ENCODE peak calls at places on chromosomes 11 and 22, in nine cellular contexts. C, X, U, R, Z, F, K, N and Q are unnamed samples.

GRCh38 chr22:50463188-50463900 is 11.5 kb downstream of the SBF1 start:
- DNase-seq in C (no peak), X (no peak), U (no peak), R (no peak), Z (no peak), F (no peak), K (no peak), N (no peak), Q (no peak)

GRCh38 chr11:60429272-60429671 is at the start of gene MS4A5:
- DNase-seq in C (no peak), X (no peak), U (no peak), R (no peak), Z (no peak), F (no peak), K (no peak), N (no peak), Q (no peak)

GRCh38 chr11:78351979-78352731 is 65.5 kb downstream of the GAB2 start:
- DNase-seq in C (no peak), X (no peak), U (no peak), R (peak; percentile 45), Z (no peak), F (no peak), K (no peak), N (no peak), Q (no peak)

GRCh38 chr11:124075841-124076571 is 34.9 kb upstream of the OR10G7 start:
- DNase-seq in C (no peak), X (peak; percentile 15), U (peak; percentile 77), R (no peak), Z (peak; percentile 65), F (no peak), K (no peak), N (no peak), Q (no peak)

GRCh38 chr11:68044145-68044813 is 5.5 kb downstream of the TCIRG1 start:
- DNase-seq in C (no peak), X (no peak), U (peak; percentile 73), R (no peak), Z (peak; percentile 55), F (no peak), K (no peak), N (no peak), Q (no peak)

GRCh38 chr11:114082767-114083181 is 23.3 kb downstream of the ZBTB16 start:
- DNase-seq in C (no peak), X (no peak), U (peak; percentile 82), R (peak; percentile 82), Z (no peak), F (no peak), K (peak; percentile 99), N (no peak), Q (no peak)

GRCh38 chr11:13149991-13150390 is 127.6 kb upstream of the BMAL1 start:
- DNase-seq in C (no peak), X (no peak), U (no peak), R (no peak), Z (no peak), F (no peak), K (no peak), N (no peak), Q (no peak)

GRCh38 chr11:37504066-37504611 is 906.1 kb upstream of the RAG2 start:
- DNase-seq in C (no peak), X (peak; percentile 2), U (no peak), R (no peak), Z (no peak), F (peak; percentile 2), K (no peak), N (no peak), Q (no peak)

GRCh38 chr11:46290021-46290420 is 12.6 kb downstream of the CREB3L1 start:
- DNase-seq in C (no peak), X (no peak), U (no peak), R (no peak), Z (no peak), F (no peak), K (no peak), N (no peak), Q (no peak)
- TF ChIP-seq POLR2AphosphoS5 in C (no peak), X (no peak), U (no peak), R (no peak), Z (no peak), F (no peak), K (no peak), N (no peak), Q (no peak)

GRCh38 chr11:3043315-3043871 is 13.8 kb downstream of the CARS1 start:
- DNase-seq in C (no peak), X (no peak), U (peak; percentile 64), R (no peak), Z (peak; percentile 79), F (no peak), K (no peak), N (no peak), Q (no peak)
- TF ChIP-seq POLR2AphosphoS5 in C (no peak), X (no peak), U (peak; percentile 20), R (no peak), Z (no peak), F (no peak), K (no peak), N (no peak), Q (no peak)

GRCh38 chr11:3947084-3947483 is 91.6 kb downstream of the STIM1 start:
- DNase-seq in C (no peak), X (no peak), U (no peak), R (no peak), Z (no peak), F (no peak), K (no peak), N (no peak), Q (no peak)
- TF ChIP-seq POLR2AphosphoS5 in C (no peak), X (no peak), U (no peak), R (no peak), Z (no peak), F (no peak), K (no peak), N (no peak), Q (no peak)

GRCh38 chr11:125299061-125299616 is 134.6 kb downstream of the PKNOX2 start:
- DNase-seq in C (no peak), X (no peak), U (no peak), R (no peak), Z (no peak), F (no peak), K (no peak), N (no peak), Q (no peak)

GRCh38 chr11:125303186-125303585 is 138.6 kb downstream of the PKNOX2 start:
- DNase-seq in C (no peak), X (no peak), U (no peak), R (no peak), Z (peak; percentile 45), F (no peak), K (no peak), N (no peak), Q (no peak)

GRCh38 chr11:125301301-125301700 is 136.8 kb downstream of the PKNOX2 start:
- DNase-seq in C (no peak), X (no peak), U (no peak), R (no peak), Z (no peak), F (no peak), K (no peak), N (no peak), Q (no peak)

GRCh38 chr11:125299821-125300220 is 135.3 kb downstream of the PKNOX2 start:
- DNase-seq in C (no peak), X (no peak), U (no peak), R (no peak), Z (no peak), F (no peak), K (no peak), N (no peak), Q (no peak)

DNA sequence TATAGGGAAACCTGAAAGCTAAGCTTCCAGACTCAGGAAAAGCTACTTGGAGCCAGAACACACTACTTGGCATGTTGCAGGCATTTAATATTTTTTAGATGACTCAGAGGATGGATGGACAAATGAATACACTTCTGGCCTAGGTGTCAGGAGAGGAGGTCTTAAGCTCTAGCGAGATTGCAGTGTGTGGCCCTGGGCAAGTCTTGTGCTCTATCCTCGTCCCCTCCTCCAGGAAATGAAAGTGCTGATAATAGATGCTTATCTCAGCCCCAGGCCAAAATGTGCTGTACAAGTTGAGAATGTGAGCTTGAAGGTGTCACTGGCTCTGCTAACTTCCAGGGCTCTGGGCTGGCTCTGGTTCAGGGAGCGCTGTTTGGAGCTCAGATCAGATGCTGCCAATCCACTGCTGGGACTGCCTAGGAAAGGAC is 136.3 kb downstream of the PKNOX2 start:
- DNase-seq in C (no peak), X (no peak), U (no peak), R (no peak), Z (no peak), F (no peak), K (no peak), N (no peak), Q (no peak)
- TF ChIP-seq POLR2AphosphoS5 in C (no peak), X (no peak), U (no peak), R (no peak), Z (no peak), F (no peak), K (no peak), N (no peak), Q (no peak)

DNA sequence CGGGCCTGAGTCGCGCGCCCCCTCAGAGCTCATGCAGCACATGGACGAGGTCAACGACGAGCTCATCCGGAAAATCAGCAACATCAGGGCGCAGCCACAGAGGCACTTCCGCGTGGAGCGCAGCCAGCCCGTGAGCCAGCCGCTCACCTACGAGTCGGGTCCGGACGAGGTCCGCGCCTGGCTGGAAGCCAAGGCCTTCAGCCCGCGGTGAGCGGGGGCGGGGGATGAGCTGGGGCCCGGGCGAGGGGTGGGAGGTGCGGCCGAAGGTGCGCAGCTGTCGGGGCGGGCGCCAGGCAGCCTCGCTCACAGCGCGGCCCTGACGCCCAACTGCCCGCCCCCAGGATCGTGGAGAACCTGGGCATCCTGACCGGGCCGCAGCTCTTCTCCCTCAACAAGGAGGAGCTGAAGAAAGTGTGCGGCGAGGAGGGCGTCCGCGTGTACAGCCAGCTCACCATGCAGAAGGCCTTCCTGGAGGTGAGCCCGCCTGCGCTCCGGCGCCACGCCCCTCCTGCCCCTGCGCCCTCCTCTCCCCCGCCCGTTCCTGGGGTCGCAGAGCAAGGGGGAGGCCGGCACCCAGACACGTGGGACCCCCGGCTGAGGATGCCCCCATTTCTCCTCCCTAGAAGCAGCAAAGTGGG is 20.4 kb downstream of the EPS8L2 start:
- DNase-seq in C (peak; percentile 74), X (no peak), U (peak; percentile 94), R (peak; percentile 91), Z (peak; percentile 76), F (peak; percentile 72), K (peak; percentile 50), N (no peak), Q (no peak)
- TF ChIP-seq POLR2AphosphoS5 in C (no peak), X (no peak), U (peak; percentile 74), R (peak; percentile 47), Z (no peak), F (peak; percentile 32), K (no peak), N (no peak), Q (no peak)

DNA sequence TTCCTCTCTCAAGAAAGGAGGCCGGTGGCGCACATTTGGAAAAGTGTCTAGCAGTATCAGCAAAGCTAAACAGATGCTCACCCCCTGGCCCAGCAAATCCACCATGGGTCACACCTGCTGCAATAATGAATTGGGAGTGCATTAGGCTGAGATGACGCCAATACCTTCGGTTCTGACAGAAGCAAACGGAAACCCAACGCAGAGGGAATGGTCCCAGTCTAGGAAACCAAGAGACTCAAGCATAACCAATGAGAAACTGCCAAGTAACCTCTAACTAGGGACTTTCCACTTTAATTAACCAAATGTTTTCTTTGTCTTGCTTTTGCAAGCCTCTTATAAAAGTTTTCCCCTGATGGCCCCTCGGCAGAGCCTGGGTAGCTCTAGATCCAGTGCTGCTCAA is 64.2 kb upstream of the SLC22A12 start:
- DNase-seq in C (no peak), X (no peak), U (no peak), R (no peak), Z (no peak), F (no peak), K (no peak), N (no peak), Q (no peak)
- TF ChIP-seq POLR2AphosphoS5 in C (no peak), X (no peak), U (no peak), R (no peak), Z (no peak), F (no peak), K (no peak), N (no peak), Q (no peak)

GRCh38 chr11:33965032-33965431 is 73.2 kb upstream of the LMO2 start:
- DNase-seq in C (no peak), X (no peak), U (no peak), R (no peak), Z (no peak), F (no peak), K (no peak), N (no peak), Q (no peak)
- TF ChIP-seq POLR2AphosphoS5 in C (no peak), X (no peak), U (no peak), R (no peak), Z (no peak), F (no peak), K (no peak), N (no peak), Q (no peak)